ENCODE peak calls at places on chromosomes 13 and 19, in ten cellular contexts. L is GM12892, R is GM12878, P is sigmoid colon, H is SK-N-SH, E is H1, B is breast epithelium, V is K562, W is stomach, I is prostate gland. U is an unnamed sample.

GRCh38 chr13:68176486-68176885 is 946.4 kb upstream of the PCDH9 start:
- DNase-seq in L (no peak), R (no peak), P (no peak), H (no peak), E (no peak), B (no peak), V (no peak), W (no peak), I (no peak), U (no peak)

GRCh38 chr19:36215276-36216171 is 618 bp downstream of the ZNF146 start:
- DNase-seq in L (no peak), R (no peak), P (no peak), H (peak), E (no peak), B (no peak), V (peak), W (no peak), I (no peak), U (no peak)

GRCh38 chr19:45016388-45017314 is 15.4 kb downstream of the RELB start:
- DNase-seq in L (peak), R (peak), P (peak), H (peak), E (no peak), B (peak), V (peak), W (peak), I (peak), U (no peak)

GRCh38 chr19:11191273-11191755 is 6.0 kb downstream of the KANK2 start:
- DNase-seq in L (no peak), R (no peak), P (peak), H (peak), E (no peak), B (no peak), V (peak), W (peak), I (no peak), U (no peak)

GRCh38 chr19:38095411-38096308 is 128.4 kb downstream of the DPF1 start:
- DNase-seq in L (no peak), R (peak), P (no peak), H (peak), E (peak), B (peak), V (peak), W (peak), I (peak), U (peak)

GRCh38 chr19:17686027-17686511 is 2.1 kb downstream of the UNC13A start:
- DNase-seq in L (no peak), R (no peak), P (no peak), H (peak), E (no peak), B (no peak), V (peak), W (no peak), I (no peak), U (no peak)

GRCh38 chr13:98643479-98643878 is 66.6 kb upstream of the STK24 start:
- DNase-seq in L (no peak), R (no peak), P (no peak), H (no peak), E (no peak), B (no peak), V (no peak), W (no peak), I (no peak), U (no peak)

GRCh38 chr19:13022859-13023636 is 27.8 kb downstream of the NFIX start:
- DNase-seq in L (no peak), R (no peak), P (peak), H (peak), E (no peak), B (peak), V (peak), W (peak), I (peak), U (peak)

GRCh38 chr13:58960909-58961308 is 1202.8 kb downstream of the DIAPH3 start:
- DNase-seq in L (no peak), R (no peak), P (no peak), H (peak), E (no peak), B (no peak), V (peak), W (no peak), I (no peak), U (peak)

GRCh38 chr13:109922518-109922917 is 136.1 kb upstream of the IRS2 start:
- DNase-seq in L (no peak), R (no peak), P (no peak), H (no peak), E (no peak), B (no peak), V (no peak), W (no peak), I (no peak), U (no peak)

GRCh38 chr13:48054601-48055000 is 17.1 kb downstream of the NUDT15 start:
- DNase-seq in L (no peak), R (no peak), P (no peak), H (no peak), E (no peak), B (no peak), V (no peak), W (no peak), I (no peak), U (no peak)

GRCh38 chr13:29883941-29884518 is 33.6 kb upstream of the UBL3 start:
- DNase-seq in L (no peak), R (no peak), P (no peak), H (no peak), E (no peak), B (no peak), V (no peak), W (no peak), I (no peak), U (no peak)

GRCh38 chr13:33775339-33776108 is 42.4 kb upstream of the RFC3 start:
- DNase-seq in L (no peak), R (no peak), P (no peak), H (no peak), E (no peak), B (no peak), V (no peak), W (no peak), I (no peak), U (no peak)

GRCh38 chr19:56350416-56351045 is 35.9 kb upstream of the ZSCAN5A start:
- DNase-seq in L (no peak), R (peak), P (no peak), H (peak), E (no peak), B (no peak), V (peak), W (peak), I (peak), U (no peak)

GRCh38 chr13:75621147-75621546 is 15.0 kb upstream of the LMO7 start:
- DNase-seq in L (no peak), R (no peak), P (no peak), H (no peak), E (no peak), B (no peak), V (no peak), W (no peak), I (no peak), U (peak)

GRCh38 chr13:28505543-28506135 is 10.7 kb upstream of the FLT1 start:
- DNase-seq in L (no peak), R (no peak), P (no peak), H (no peak), E (no peak), B (no peak), V (no peak), W (no peak), I (no peak), U (no peak)

GRCh38 chr13:49569993-49570689 is 15.2 kb downstream of the RCBTB1 start:
- DNase-seq in L (no peak), R (no peak), P (no peak), H (peak), E (no peak), B (no peak), V (no peak), W (no peak), I (no peak), U (no peak)

GRCh38 chr13:100493418-100493817 is 95.2 kb downstream of the GGACT start:
- DNase-seq in L (no peak), R (no peak), P (no peak), H (no peak), E (no peak), B (no peak), V (no peak), W (no peak), I (no peak), U (no peak)

GRCh38 chr13:37729876-37730275 is 131.3 kb upstream of the POSTN start:
- DNase-seq in L (no peak), R (no peak), P (no peak), H (no peak), E (no peak), B (no peak), V (no peak), W (no peak), I (no peak), U (no peak)

GRCh38 chr19:54489341-54489740 is 13.3 kb upstream of the LAIR2 start:
- DNase-seq in L (no peak), R (no peak), P (no peak), H (no peak), E (no peak), B (no peak), V (no peak), W (no peak), I (no peak), U (no peak)

GRCh38 chr19:14437578-14438140 is 4.6 kb downstream of the PKN1 start:
- DNase-seq in L (no peak), R (no peak), P (no peak), H (no peak), E (no peak), B (no peak), V (no peak), W (no peak), I (no peak), U (no peak)

GRCh38 chr13:27211771-27212364 is 39.5 kb upstream of the RPL21 start:
- DNase-seq in L (no peak), R (no peak), P (no peak), H (no peak), E (no peak), B (no peak), V (no peak), W (no peak), I (no peak), U (no peak)

GRCh38 chr13:95968906-95969305 is 84.3 kb downstream of the UGGT2 start:
- DNase-seq in L (no peak), R (no peak), P (no peak), H (no peak), E (no peak), B (no peak), V (no peak), W (no peak), I (no peak), U (no peak)

GRCh38 chr13:108961542-108962125 is 332.2 kb downstream of the MYO16 start:
- DNase-seq in L (no peak), R (peak), P (no peak), H (peak), E (no peak), B (no peak), V (peak), W (no peak), I (no peak), U (peak)

GRCh38 chr19:28917661-28918060 is 295.3 kb downstream of the UQCRFS1 start:
- DNase-seq in L (no peak), R (no peak), P (no peak), H (no peak), E (no peak), B (no peak), V (no peak), W (no peak), I (no peak), U (no peak)

GRCh38 chr19:7515091-7515470 is 822 bp upstream of the ZNF358 start:
- DNase-seq in L (no peak), R (no peak), P (peak), H (no peak), E (no peak), B (no peak), V (no peak), W (peak), I (no peak), U (no peak)
- TF ChIP-seq POLR2AphosphoS5 in L (no peak), R (no peak), P (peak), H (no peak), E (no peak), B (no peak), V (no peak), W (peak), I (peak), U (no peak)

GRCh38 chr19:35004517-35005255 is 4.6 kb downstream of the GRAMD1A start:
- DNase-seq in L (no peak), R (no peak), P (no peak), H (no peak), E (no peak), B (no peak), V (no peak), W (no peak), I (no peak), U (no peak)

GRCh38 chr19:35008891-35009341 is 8.8 kb downstream of the GRAMD1A start:
- DNase-seq in L (no peak), R (no peak), P (peak), H (no peak), E (no peak), B (no peak), V (no peak), W (no peak), I (no peak), U (no peak)

GRCh38 chr19:35006999-35007365 is 6.9 kb downstream of the GRAMD1A start:
- DNase-seq in L (no peak), R (no peak), P (no peak), H (no peak), E (no peak), B (no peak), V (no peak), W (no peak), I (no peak), U (no peak)

GRCh38 chr19:35005256-35005977 is 5.3 kb downstream of the GRAMD1A start:
- DNase-seq in L (no peak), R (no peak), P (no peak), H (no peak), E (no peak), B (no peak), V (no peak), W (no peak), I (no peak), U (no peak)

GRCh38 chr19:35006342-35006998 is 6.3 kb downstream of the GRAMD1A start:
- DNase-seq in L (no peak), R (no peak), P (no peak), H (no peak), E (no peak), B (no peak), V (no peak), W (peak), I (peak), U (no peak)
- TF ChIP-seq POLR2AphosphoS5 in L (no peak), R (no peak), P (no peak), H (no peak), E (no peak), B (no peak), V (no peak), W (peak), I (peak), U (no peak)

DNA sequence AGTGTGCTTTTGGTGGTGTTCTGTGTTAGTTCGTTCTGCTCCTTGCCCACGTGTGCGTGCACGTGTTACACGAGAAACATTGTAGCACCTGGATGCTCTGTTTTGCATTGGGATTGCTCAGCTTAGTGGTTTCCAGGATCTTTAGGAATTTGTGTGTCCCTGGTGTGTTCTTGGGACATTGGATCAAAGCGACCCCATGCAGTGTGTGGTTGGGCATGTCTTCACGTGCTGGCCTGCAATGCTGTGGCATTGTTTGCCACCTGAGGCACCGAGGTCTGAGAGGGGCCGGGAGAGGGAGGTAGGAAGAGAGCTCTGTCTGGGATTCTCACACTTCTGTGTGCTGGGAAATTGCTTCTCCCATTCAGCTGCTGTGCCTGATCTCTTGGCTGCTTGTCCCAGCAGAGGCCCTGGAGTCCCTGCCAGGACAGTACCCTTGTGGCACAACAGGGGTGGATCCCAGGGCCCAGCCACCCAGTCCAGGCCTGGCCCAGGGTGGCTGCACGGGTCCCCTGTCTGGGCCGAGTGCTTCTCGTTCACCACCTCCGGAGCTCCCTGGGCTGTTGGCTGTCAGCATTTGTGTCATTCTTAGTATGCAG is 11.3 kb downstream of the PLEKHJ1 start:
- DNase-seq in L (no peak), R (no peak), P (no peak), H (no peak), E (no peak), B (no peak), V (no peak), W (no peak), I (no peak), U (no peak)
- TF ChIP-seq POLR2AphosphoS5 in L (no peak), R (no peak), P (no peak), H (no peak), E (no peak), B (no peak), V (no peak), W (no peak), I (no peak), U (no peak)

DNA sequence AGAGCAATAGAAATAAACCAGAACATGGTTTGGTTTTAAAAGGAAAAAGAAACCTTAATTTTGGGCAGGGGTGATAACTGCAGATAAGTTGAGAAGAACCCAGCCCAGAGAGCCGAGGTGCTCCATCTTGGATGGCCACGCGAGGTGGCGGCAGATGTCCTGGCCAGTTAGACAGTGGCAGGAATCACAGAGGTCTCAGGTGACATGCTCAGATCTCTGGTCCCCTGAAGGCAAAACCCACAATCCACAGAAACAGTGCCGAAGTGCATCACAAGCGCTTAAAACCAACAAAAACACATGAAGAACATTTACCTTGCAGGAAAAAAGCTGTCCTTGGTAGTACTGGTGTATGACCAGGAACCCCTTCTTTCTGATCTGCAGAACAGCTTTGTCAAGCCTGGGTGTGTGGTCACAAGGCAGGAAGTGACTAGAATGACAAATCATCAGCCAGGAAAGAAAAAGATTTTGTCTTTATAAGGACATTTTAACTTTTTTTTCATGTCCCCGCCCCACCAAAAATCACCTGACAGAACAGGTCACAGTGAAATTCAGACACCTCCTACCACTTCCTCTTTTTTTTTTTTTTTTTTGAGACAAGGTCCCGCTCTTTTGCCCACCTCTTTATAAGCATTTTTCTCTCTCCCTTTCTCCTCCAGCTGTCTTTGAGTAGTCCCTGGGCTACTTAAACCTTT is at the start of gene LCP1:
- DNase-seq in L (no peak), R (peak), P (no peak), H (no peak), E (no peak), B (no peak), V (peak), W (peak), I (no peak), U (no peak)
- TF ChIP-seq POLR2AphosphoS5 in L (peak), R (peak), P (peak), H (no peak), E (no peak), B (no peak), V (peak), W (peak), I (peak), U (no peak)

U was measured in SK-N-MC.